ENCODE peak calls at places on chromosomes 6 and 20, in ten cellular contexts. N, Y, Z, U, B, M, K, L, V and P are unnamed samples.

GRCh38 chr6:41682056-41682477 is 43.8 kb downstream of the MDFI start:
- DNase-seq in V (peak; percentile 63), K (peak; percentile 71), M (peak; percentile 60), U (peak; percentile 86), L (peak; percentile 96), Y (peak; percentile 89), N (peak; percentile 74), B (peak; percentile 80), Z (peak; percentile 97), P (peak; percentile 89)

GRCh38 chr6:34237316-34237721 is 646 bp downstream of the HMGA1 start:
- DNase-seq in L (peak; percentile 64), U (no peak), V (peak; percentile 20), M (peak; percentile 45), Z (no peak), Y (no peak), N (no peak), B (no peak), K (no peak), P (no peak)

GRCh38 chr6:44230034-44230675 is 6.8 kb downstream of the SLC29A1 start:
- DNase-seq in N (no peak), B (no peak), L (no peak), Z (no peak), V (no peak), U (no peak), M (no peak), K (no peak), Y (no peak), P (no peak)

GRCh38 chr6:89239338-89239737 is 22.2 kb upstream of the GABRR1 start:
- DNase-seq in Y (no peak), L (no peak), B (no peak), V (no peak), M (peak; percentile 26), N (no peak), U (no peak), Z (no peak), K (no peak), P (peak; percentile 95)

GRCh38 chr20:37314617-37315292 is 25.3 kb downstream of the MANBAL start:
- DNase-seq in V (no peak), B (no peak), U (no peak), N (no peak), Z (no peak), Y (peak; percentile 38), L (no peak), K (no peak), M (no peak), P (no peak)

GRCh38 chr6:167706313-167707109 is 120.2 kb upstream of the AFDN start:
- DNase-seq in L (no peak), K (no peak), M (peak; percentile 47), N (no peak), U (no peak), Y (no peak), V (peak; percentile 61), B (no peak), Z (no peak), P (peak; percentile 85)

GRCh38 chr20:53215166-53215565 is 243.0 kb downstream of the TSHZ2 start:
- DNase-seq in Y (no peak), L (no peak), Z (no peak), K (no peak), U (no peak), N (no peak), V (no peak), M (no peak), B (no peak), P (no peak)

GRCh38 chr20:62122659-62123449 is 579 bp downstream of the LSM14B start:
- DNase-seq in B (no peak), K (peak; percentile 40), U (no peak), M (peak; percentile 66), Z (peak; percentile 79), L (peak; percentile 77), V (peak; percentile 25), Y (peak; percentile 44), N (no peak), P (no peak)

GRCh38 chr6:3608159-3608558 is 143.4 kb downstream of the PXDC1 start:
- DNase-seq in Z (no peak), L (no peak), N (no peak), U (no peak), Y (no peak), K (peak; percentile 71), V (no peak), B (no peak), M (no peak), P (no peak)

GRCh38 chr6:112044856-112045255 is 9.0 kb upstream of the CCN6 start:
- DNase-seq in V (no peak), B (no peak), K (no peak), N (no peak), Y (peak; percentile 99), U (no peak), M (no peak), L (no peak), Z (peak; percentile 45), P (no peak)

GRCh38 chr6:25397406-25397805 is 118.2 kb downstream of the CARMIL1 start:
- DNase-seq in M (no peak), Y (no peak), V (no peak), U (no peak), K (no peak), L (no peak), B (no peak), N (no peak), Z (no peak), P (no peak)

GRCh38 chr6:77447254-77447653 is 16.0 kb downstream of the HTR1B start:
- DNase-seq in N (no peak), K (no peak), M (no peak), V (no peak), B (no peak), Y (peak; percentile 55), U (no peak), Z (no peak), L (no peak), P (no peak)

GRCh38 chr6:90575267-90575666 is 11.6 kb downstream of the MAP3K7 start:
- DNase-seq in K (no peak), M (no peak), B (no peak), L (no peak), Z (no peak), N (no peak), U (no peak), V (no peak), Y (no peak), P (no peak)

GRCh38 chr6:43942011-43942442 is 172.0 kb downstream of the VEGFA start:
- DNase-seq in U (no peak), K (no peak), V (no peak), M (no peak), N (no peak), Z (peak; percentile 23), B (no peak), Y (no peak), L (no peak), P (no peak)

GRCh38 chr6:41375598-41376151 is 40.3 kb downstream of the NCR2 start:
- DNase-seq in Z (no peak), Y (no peak), L (no peak), M (no peak), V (no peak), N (no peak), B (no peak), U (no peak), K (no peak), P (no peak)

GRCh38 chr6:137883400-137883888 is 16.4 kb downstream of the TNFAIP3 start:
- DNase-seq in B (no peak), Z (no peak), K (no peak), M (peak; percentile 38), L (no peak), U (no peak), Y (peak; percentile 41), V (peak; percentile 10), N (no peak), P (peak; percentile 55)

GRCh38 chr6:75800133-75800532 is 51.1 kb downstream of the MYO6 start:
- DNase-seq in L (no peak), N (no peak), U (no peak), M (no peak), B (no peak), Y (no peak), V (no peak), Z (no peak), K (no peak), P (no peak)

GRCh38 chr20:25669826-25670422 is 26.7 kb downstream of the ZNF337 start:
- DNase-seq in Y (peak; percentile 88), B (no peak), U (no peak), Z (peak; percentile 26), V (no peak), M (no peak), N (no peak), K (no peak), L (peak; percentile 16), P (no peak)

GRCh38 chr6:72322778-72323177 is 299.1 kb upstream of the KCNQ5 start:
- DNase-seq in Z (no peak), Y (peak; percentile 3), M (no peak), L (no peak), V (no peak), U (no peak), N (no peak), K (peak; percentile 13), B (no peak), P (no peak)

GRCh38 chr6:134080171-134080795 is 27.9 kb upstream of the SLC2A12 start:
- DNase-seq in V (no peak), L (no peak), M (no peak), Y (no peak), U (no peak), Z (no peak), K (no peak), N (no peak), B (no peak), P (no peak)

GRCh38 chr20:58988565-58988882 is 7.5 kb downstream of the NELFCD start:
- DNase-seq in Z (peak; percentile 3), V (no peak), U (no peak), K (no peak), N (no peak), B (no peak), L (no peak), M (no peak), Y (no peak), P (no peak)

GRCh38 chr6:1418471-1419191 is 29.3 kb downstream of the FOXF2 start:
- DNase-seq in Y (peak; percentile 37), V (no peak), L (no peak), B (no peak), K (no peak), U (no peak), N (no peak), Z (no peak), M (no peak), P (no peak)

GRCh38 chr6:81465859-81466258 is 286.6 kb downstream of the TENT5A start:
- DNase-seq in Y (peak; percentile 46), K (no peak), U (no peak), V (no peak), Z (peak; percentile 33), B (peak; percentile 37), N (no peak), M (no peak), L (peak; percentile 15), P (peak; percentile 48)

GRCh38 chr6:26270121-26270861 is 94.7 kb upstream of the BTN3A2 start:
- DNase-seq in V (no peak), Y (no peak), B (no peak), U (no peak), L (no peak), K (no peak), M (no peak), N (no peak), Z (no peak), P (peak; percentile 84)

GRCh38 chr6:26554669-26555504 is 16.7 kb downstream of the HMGN4 start:
- DNase-seq in Z (no peak), B (no peak), Y (peak; percentile 68), L (peak; percentile 62), U (peak; percentile 66), N (no peak), V (peak; percentile 42), M (peak; percentile 57), K (no peak), P (peak; percentile 92)

GRCh38 chr6:53956068-53956711 is 155.1 kb upstream of the MLIP start:
- DNase-seq in B (peak; percentile 72), L (peak; percentile 84), V (no peak), Z (peak; percentile 77), Y (peak; percentile 43), K (no peak), N (peak; percentile 41), U (peak; percentile 77), M (no peak), P (peak; percentile 75)

GRCh38 chr6:147834377-147834776 is 325.9 kb downstream of the SAMD5 start:
- DNase-seq in B (no peak), Z (no peak), K (no peak), N (no peak), Y (no peak), V (no peak), U (no peak), L (no peak), M (no peak), P (no peak)

GRCh38 chr6:115360602-115361325 is 699.9 kb downstream of the FRK start:
- DNase-seq in U (no peak), Z (no peak), K (no peak), L (no peak), Y (no peak), N (no peak), V (no peak), M (no peak), B (no peak), P (no peak)